ENCODE peak calls at places on chromosomes 5 and 9, in five cellular contexts. One of them, this sample, is unnamed.

GRCh38 chr5:180109920-180110319 is 38.4 kb upstream of the RNF130 start:
- DNase-seq in NCI-H526: no peak
- DNase-seq in left colon: no peak
- DNase-seq in HT-29: no peak
- DNase-seq in HFFc6: no peak
- DNase-seq in this sample: no peak

GRCh38 chr9:132651259-132651658 is 18.5 kb downstream of the DDX31 start:
- DNase-seq in HFFc6: peak
- DNase-seq in HT-29: peak
- DNase-seq in NCI-H526: no peak
- DNase-seq in left colon: peak
- DNase-seq in this sample: no peak

GRCh38 chr9:85016389-85016997 is 347.0 kb downstream of the NTRK2 start:
- DNase-seq in HFFc6: no peak
- DNase-seq in HT-29: no peak
- DNase-seq in left colon: no peak
- DNase-seq in NCI-H526: no peak
- DNase-seq in this sample: no peak

GRCh38 chr5:80399553-80400239 is 8.2 kb upstream of the ZFYVE16 start:
- DNase-seq in HFFc6: peak
- DNase-seq in NCI-H526: no peak
- DNase-seq in HT-29: no peak
- DNase-seq in left colon: no peak
- DNase-seq in this sample: no peak

GRCh38 chr5:126680215-126680817 is 79.6 kb downstream of the PHAX start:
- DNase-seq in NCI-H526: peak
- DNase-seq in left colon: no peak
- DNase-seq in HFFc6: peak
- DNase-seq in HT-29: no peak
- DNase-seq in this sample: no peak

GRCh38 chr9:16410601-16411285 is 459.7 kb downstream of the BNC2 start:
- DNase-seq in HT-29: peak
- DNase-seq in NCI-H526: no peak
- DNase-seq in left colon: no peak
- DNase-seq in HFFc6: peak
- DNase-seq in this sample: no peak

GRCh38 chr5:73327908-73328455 is 120.6 kb downstream of the FOXD1 start:
- DNase-seq in HFFc6: peak
- DNase-seq in left colon: no peak
- DNase-seq in HT-29: no peak
- DNase-seq in NCI-H526: no peak
- DNase-seq in this sample: no peak

GRCh38 chr9:98610711-98611110 is 98.0 kb downstream of the GABBR2 start:
- DNase-seq in NCI-H526: no peak
- DNase-seq in HFFc6: no peak
- DNase-seq in HT-29: no peak
- DNase-seq in left colon: no peak
- DNase-seq in this sample: no peak

This sample was measured in thoracic aorta.